ENCODE peak calls at places on chromosomes 13 and 19, in four cellular contexts. One of them, this sample, is unnamed.

GRCh38 chr19:44517146-44517545 is 12.3 kb downstream of the CEACAM20 start:
- DNase-seq in BJ: no peak
- DNase-seq in dorsolateral prefrontal cortex: no peak
- DNase-seq in mucosa of descending colon: no peak
- DNase-seq in this sample: no peak

GRCh38 chr13:97726664-97727235 is 226.7 kb upstream of the IPO5 start:
- DNase-seq in dorsolateral prefrontal cortex: no peak
- DNase-seq in mucosa of descending colon: no peak
- DNase-seq in BJ: no peak
- DNase-seq in this sample: no peak

GRCh38 chr19:34180709-34181108 is 8.4 kb downstream of the LSM14A start:
- DNase-seq in dorsolateral prefrontal cortex: no peak
- DNase-seq in BJ: no peak
- DNase-seq in mucosa of descending colon: no peak
- DNase-seq in this sample: no peak

GRCh38 chr13:40518481-40518882 is 148.0 kb downstream of the FOXO1 start:
- DNase-seq in BJ: no peak
- DNase-seq in mucosa of descending colon: no peak
- DNase-seq in dorsolateral prefrontal cortex: peak
- DNase-seq in this sample: no peak

GRCh38 chr19:756232-756631 is 5.3 kb downstream of the MISP start:
- DNase-seq in dorsolateral prefrontal cortex: no peak
- DNase-seq in BJ: no peak
- DNase-seq in mucosa of descending colon: peak
- DNase-seq in this sample: no peak

GRCh38 chr13:46860734-46861133 is 36.1 kb downstream of the HTR2A start:
- DNase-seq in mucosa of descending colon: no peak
- DNase-seq in dorsolateral prefrontal cortex: no peak
- DNase-seq in BJ: no peak
- DNase-seq in this sample: no peak

GRCh38 chr19:19211499-19212432 is at the start of gene NCAN:
- DNase-seq in dorsolateral prefrontal cortex: peak
- DNase-seq in mucosa of descending colon: no peak
- DNase-seq in BJ: no peak
- DNase-seq in this sample: peak

GRCh38 chr19:17687857-17688784 is at the start of gene UNC13A:
- DNase-seq in BJ: no peak
- DNase-seq in dorsolateral prefrontal cortex: peak
- DNase-seq in mucosa of descending colon: peak
- DNase-seq in this sample: peak

GRCh38 chr13:110340812-110341444 is 33.8 kb downstream of the COL4A2 start:
- DNase-seq in BJ: no peak
- DNase-seq in dorsolateral prefrontal cortex: no peak
- DNase-seq in mucosa of descending colon: peak
- DNase-seq in this sample: no peak

GRCh38 chr13:87975035-87975434 is 303.9 kb downstream of the SLITRK5 start:
- DNase-seq in dorsolateral prefrontal cortex: no peak
- DNase-seq in mucosa of descending colon: no peak
- DNase-seq in BJ: no peak
- DNase-seq in this sample: no peak

GRCh38 chr13:77751513-77752456 is 54.3 kb downstream of the SLAIN1 start:
- DNase-seq in mucosa of descending colon: peak
- DNase-seq in BJ: no peak
- DNase-seq in dorsolateral prefrontal cortex: peak
- DNase-seq in this sample: peak

GRCh38 chr13:37068962-37069361 is 9.5 kb upstream of the SUPT20H start:
- DNase-seq in dorsolateral prefrontal cortex: no peak
- DNase-seq in mucosa of descending colon: no peak
- DNase-seq in BJ: no peak
- DNase-seq in this sample: no peak

GRCh38 chr19:5947435-5947834 is 30.5 kb downstream of the RANBP3 start:
- DNase-seq in dorsolateral prefrontal cortex: peak
- DNase-seq in BJ: no peak
- DNase-seq in mucosa of descending colon: peak
- DNase-seq in this sample: no peak

GRCh38 chr19:3673506-3674439 is 26.5 kb downstream of the PIP5K1C start:
- DNase-seq in dorsolateral prefrontal cortex: no peak
- DNase-seq in mucosa of descending colon: no peak
- DNase-seq in BJ: no peak
- DNase-seq in this sample: no peak

GRCh38 chr13:75446874-75447273 is 35.1 kb downstream of the TBC1D4 start:
- DNase-seq in dorsolateral prefrontal cortex: no peak
- DNase-seq in mucosa of descending colon: no peak
- DNase-seq in BJ: no peak
- DNase-seq in this sample: no peak

GRCh38 chr19:6811906-6812305 is 39.4 kb downstream of the VAV1 start:
- DNase-seq in dorsolateral prefrontal cortex: no peak
- DNase-seq in BJ: no peak
- DNase-seq in mucosa of descending colon: peak
- DNase-seq in this sample: no peak

GRCh38 chr13:111482126-111482525 is 161.7 kb downstream of the TEX29 start:
- DNase-seq in mucosa of descending colon: no peak
- DNase-seq in BJ: no peak
- DNase-seq in dorsolateral prefrontal cortex: no peak
- DNase-seq in this sample: no peak

GRCh38 chr13:85619321-85619720 is 179.9 kb downstream of the SLITRK6 start:
- DNase-seq in BJ: no peak
- DNase-seq in dorsolateral prefrontal cortex: no peak
- DNase-seq in mucosa of descending colon: no peak
- DNase-seq in this sample: no peak

GRCh38 chr13:23160241-23161175 is 20.3 kb upstream of the SGCG start:
- DNase-seq in mucosa of descending colon: no peak
- DNase-seq in dorsolateral prefrontal cortex: no peak
- DNase-seq in BJ: no peak
- DNase-seq in this sample: peak

GRCh38 chr19:11168568-11168967 is 13.0 kb upstream of the SPC24 start:
- DNase-seq in BJ: peak
- DNase-seq in mucosa of descending colon: no peak
- DNase-seq in dorsolateral prefrontal cortex: no peak
- DNase-seq in this sample: no peak

GRCh38 chr19:55677572-55678028 is 2.6 kb downstream of the EPN1 start:
- DNase-seq in dorsolateral prefrontal cortex: no peak
- DNase-seq in mucosa of descending colon: no peak
- DNase-seq in BJ: no peak
- DNase-seq in this sample: no peak

GRCh38 chr13:51246411-51247298 is 24.5 kb downstream of the FAM124A start:
- DNase-seq in dorsolateral prefrontal cortex: peak
- DNase-seq in BJ: no peak
- DNase-seq in mucosa of descending colon: no peak
- DNase-seq in this sample: no peak

GRCh38 chr19:14434157-14434501 is 1.0 kb downstream of the PKN1 start:
- DNase-seq in BJ: no peak
- DNase-seq in dorsolateral prefrontal cortex: peak
- DNase-seq in mucosa of descending colon: no peak
- DNase-seq in this sample: no peak
- TF ChIP-seq CTCF in BJ: no peak
- TF ChIP-seq CTCF in dorsolateral prefrontal cortex: no peak
- TF ChIP-seq CTCF in mucosa of descending colon: no peak
- TF ChIP-seq CTCF in this sample: no peak

GRCh38 chr13:29524641-29525040 is 70.8 kb downstream of the SLC7A1 start:
- DNase-seq in dorsolateral prefrontal cortex: no peak
- DNase-seq in mucosa of descending colon: no peak
- DNase-seq in BJ: no peak
- DNase-seq in this sample: no peak

GRCh38 chr13:29521336-29521735 is 74.2 kb downstream of the SLC7A1 start:
- DNase-seq in dorsolateral prefrontal cortex: no peak
- DNase-seq in mucosa of descending colon: no peak
- DNase-seq in BJ: no peak
- DNase-seq in this sample: no peak

GRCh38 chr13:29522044-29522685 is 73.3 kb downstream of the SLC7A1 start:
- DNase-seq in dorsolateral prefrontal cortex: no peak
- DNase-seq in mucosa of descending colon: no peak
- DNase-seq in BJ: peak
- DNase-seq in this sample: no peak

GRCh38 chr13:29524176-29524575 is 71.3 kb downstream of the SLC7A1 start:
- DNase-seq in mucosa of descending colon: no peak
- DNase-seq in BJ: no peak
- DNase-seq in dorsolateral prefrontal cortex: no peak
- DNase-seq in this sample: no peak

DNA sequence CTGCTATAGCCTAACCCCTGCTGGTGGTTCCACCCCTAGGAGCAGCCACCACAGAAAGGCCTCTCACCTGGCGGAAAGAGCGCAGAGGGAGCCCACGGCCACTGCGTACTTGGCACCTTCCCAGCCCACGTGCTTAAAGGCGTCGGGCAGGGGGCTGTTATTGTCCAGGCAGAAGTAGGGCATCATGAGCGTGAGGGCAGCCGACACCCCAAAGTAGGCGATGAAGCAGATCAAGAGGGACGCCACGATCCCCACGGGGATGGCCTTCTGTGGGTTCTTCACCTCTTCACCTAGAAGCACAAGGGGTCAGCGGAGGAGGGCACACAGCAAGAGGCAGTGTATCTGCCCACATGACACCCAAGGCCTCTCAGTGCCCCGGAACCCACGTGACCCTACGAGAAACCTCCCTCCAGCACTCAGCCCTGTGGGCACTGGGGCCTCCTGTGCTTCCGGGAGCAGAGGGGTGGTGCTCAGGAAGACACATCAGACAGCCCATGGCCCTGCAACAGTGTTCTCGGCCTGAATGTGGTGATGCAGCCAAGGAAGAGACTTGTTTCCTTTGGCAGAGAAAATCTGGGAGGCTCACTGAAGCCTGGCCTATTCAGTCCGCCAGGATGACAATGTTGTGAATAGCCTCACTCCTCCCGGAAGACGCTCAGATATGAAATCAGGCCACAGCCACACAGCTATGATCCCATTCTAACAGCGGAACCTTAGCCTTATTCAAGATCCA is 72.1 kb downstream of the SLC7A1 start:
- DNase-seq in dorsolateral prefrontal cortex: no peak
- DNase-seq in BJ: no peak
- DNase-seq in mucosa of descending colon: no peak
- DNase-seq in this sample: no peak
- TF ChIP-seq CTCF in dorsolateral prefrontal cortex: no peak
- TF ChIP-seq CTCF in BJ: no peak
- TF ChIP-seq CTCF in mucosa of descending colon: no peak
- TF ChIP-seq CTCF in this sample: no peak

GRCh38 chr13:28138012-28138755 is at the start of gene PAN3:
- DNase-seq in BJ: peak
- DNase-seq in mucosa of descending colon: peak
- DNase-seq in dorsolateral prefrontal cortex: peak
- DNase-seq in this sample: peak
- TF ChIP-seq CTCF in BJ: peak
- TF ChIP-seq CTCF in mucosa of descending colon: no peak
- TF ChIP-seq CTCF in dorsolateral prefrontal cortex: no peak
- TF ChIP-seq CTCF in this sample: no peak

GRCh38 chr13:62038214-62038613 is 622.6 kb upstream of the PCDH20 start:
- DNase-seq in mucosa of descending colon: no peak
- DNase-seq in BJ: no peak
- DNase-seq in dorsolateral prefrontal cortex: no peak
- DNase-seq in this sample: no peak

GRCh38 chr13:62046512-62046911 is 630.9 kb upstream of the PCDH20 start:
- DNase-seq in dorsolateral prefrontal cortex: no peak
- DNase-seq in BJ: no peak
- DNase-seq in mucosa of descending colon: no peak
- DNase-seq in this sample: no peak

GRCh38 chr13:62040078-62040477 is 624.4 kb upstream of the PCDH20 start:
- DNase-seq in BJ: no peak
- DNase-seq in dorsolateral prefrontal cortex: no peak
- DNase-seq in mucosa of descending colon: no peak
- DNase-seq in this sample: no peak

GRCh38 chr13:62040806-62041205 is 625.2 kb upstream of the PCDH20 start:
- DNase-seq in mucosa of descending colon: no peak
- DNase-seq in BJ: no peak
- DNase-seq in dorsolateral prefrontal cortex: no peak
- DNase-seq in this sample: no peak
- TF ChIP-seq CTCF in mucosa of descending colon: no peak
- TF ChIP-seq CTCF in BJ: no peak
- TF ChIP-seq CTCF in dorsolateral prefrontal cortex: no peak
- TF ChIP-seq CTCF in this sample: no peak

GRCh38 chr19:2615782-2616181 is 86.7 kb downstream of the GNG7 start:
- DNase-seq in BJ: no peak
- DNase-seq in mucosa of descending colon: no peak
- DNase-seq in dorsolateral prefrontal cortex: no peak
- DNase-seq in this sample: no peak
- TF ChIP-seq CTCF in BJ: no peak
- TF ChIP-seq CTCF in mucosa of descending colon: no peak
- TF ChIP-seq CTCF in dorsolateral prefrontal cortex: no peak
- TF ChIP-seq CTCF in this sample: no peak

GRCh38 chr19:13796301-13797057 is 1.2 kb downstream of the ZSWIM4 start:
- DNase-seq in dorsolateral prefrontal cortex: no peak
- DNase-seq in BJ: peak
- DNase-seq in mucosa of descending colon: peak
- DNase-seq in this sample: no peak
- TF ChIP-seq CTCF in dorsolateral prefrontal cortex: no peak
- TF ChIP-seq CTCF in BJ: peak
- TF ChIP-seq CTCF in mucosa of descending colon: no peak
- TF ChIP-seq CTCF in this sample: no peak

GRCh38 chr13:30355405-30355741 is 48.0 kb upstream of the KATNAL1 start:
- DNase-seq in dorsolateral prefrontal cortex: no peak
- DNase-seq in BJ: no peak
- DNase-seq in mucosa of descending colon: no peak
- DNase-seq in this sample: peak
- TF ChIP-seq CTCF in dorsolateral prefrontal cortex: no peak
- TF ChIP-seq CTCF in BJ: peak
- TF ChIP-seq CTCF in mucosa of descending colon: no peak
- TF ChIP-seq CTCF in this sample: peak

GRCh38 chr13:61880576-61881283 is 465.1 kb upstream of the PCDH20 start:
- DNase-seq in BJ: no peak
- DNase-seq in mucosa of descending colon: peak
- DNase-seq in dorsolateral prefrontal cortex: no peak
- DNase-seq in this sample: no peak
- TF ChIP-seq CTCF in BJ: no peak
- TF ChIP-seq CTCF in mucosa of descending colon: no peak
- TF ChIP-seq CTCF in dorsolateral prefrontal cortex: peak
- TF ChIP-seq CTCF in this sample: peak

DNA sequence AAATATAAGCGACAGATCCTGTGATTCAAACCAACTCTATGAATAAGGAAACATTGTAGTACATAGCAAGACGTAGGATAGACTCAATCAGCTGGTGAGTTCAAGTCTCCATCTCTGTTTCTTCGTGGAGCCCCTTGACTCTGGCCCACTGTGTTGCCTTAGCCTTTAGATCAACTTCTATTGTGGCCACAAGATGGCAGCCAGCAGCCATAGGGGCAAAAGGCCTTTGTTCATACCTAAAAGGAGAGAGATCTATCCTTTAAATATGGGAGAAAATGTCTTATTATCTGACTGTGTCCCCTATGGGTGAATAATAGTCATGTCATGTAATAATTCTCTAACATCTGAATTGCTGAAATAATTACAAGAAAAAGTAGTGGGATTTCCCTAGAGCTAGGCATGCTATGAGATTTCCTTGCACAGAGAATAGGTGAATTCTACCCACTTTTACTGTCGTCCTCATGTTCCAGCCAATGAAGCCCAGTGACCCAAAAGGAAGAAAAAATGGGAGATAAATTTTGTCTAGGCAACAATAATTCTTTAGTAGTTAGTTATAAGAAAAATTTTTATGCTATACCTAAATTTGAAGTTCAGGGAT is 129.4 kb downstream of the PCDH20 start:
- DNase-seq in BJ: no peak
- DNase-seq in dorsolateral prefrontal cortex: no peak
- DNase-seq in mucosa of descending colon: peak
- DNase-seq in this sample: no peak
- TF ChIP-seq CTCF in BJ: no peak
- TF ChIP-seq CTCF in dorsolateral prefrontal cortex: no peak
- TF ChIP-seq CTCF in mucosa of descending colon: no peak
- TF ChIP-seq CTCF in this sample: peak

This sample was measured in neural crest cell.